ENCODE peak calls at places on chromosomes 11 and 22, in nine cellular contexts. One of them, this sample, is unnamed.

GRCh38 chr11:96755752-96756151 is 365.9 kb downstream of the JRKL start:
- DNase-seq in kidney: peak; percentile 45
- DNase-seq in SK-N-SH: no peak
- DNase-seq in A549: no peak
- DNase-seq in ascending aorta: no peak
- DNase-seq in aorta: no peak
- DNase-seq in body of pancreas: no peak
- DNase-seq in vagina: no peak
- DNase-seq in left lung: no peak
- DNase-seq in this sample: no peak

GRCh38 chr11:85759915-85760314 is 51.0 kb downstream of the SYTL2 start:
- DNase-seq in kidney: no peak
- DNase-seq in SK-N-SH: no peak
- DNase-seq in A549: peak; percentile 61
- DNase-seq in ascending aorta: no peak
- DNase-seq in aorta: no peak
- DNase-seq in body of pancreas: no peak
- DNase-seq in vagina: no peak
- DNase-seq in left lung: no peak
- DNase-seq in this sample: no peak

GRCh38 chr22:10741210-10741609 is 4786.8 kb upstream of the OR11H1 start:
- DNase-seq in kidney: peak; percentile 87
- DNase-seq in SK-N-SH: peak; percentile 24
- DNase-seq in A549: no peak
- DNase-seq in ascending aorta: no peak
- DNase-seq in aorta: peak; percentile 58
- DNase-seq in body of pancreas: no peak
- DNase-seq in vagina: no peak
- DNase-seq in left lung: no peak
- DNase-seq in this sample: no peak

GRCh38 chr22:50445071-50445879 is 29.6 kb downstream of the SBF1 start:
- DNase-seq in kidney: peak; percentile 75
- DNase-seq in SK-N-SH: peak; percentile 43
- DNase-seq in A549: no peak
- DNase-seq in ascending aorta: peak; percentile 6
- DNase-seq in aorta: no peak
- DNase-seq in body of pancreas: no peak
- DNase-seq in vagina: no peak
- DNase-seq in left lung: peak; percentile 77
- DNase-seq in this sample: no peak

GRCh38 chr22:39462443-39463147 is 5.8 kb downstream of the MGAT3 start:
- DNase-seq in kidney: peak; percentile 88
- DNase-seq in SK-N-SH: peak; percentile 60
- DNase-seq in A549: no peak
- DNase-seq in ascending aorta: no peak
- DNase-seq in aorta: no peak
- DNase-seq in body of pancreas: no peak
- DNase-seq in vagina: no peak
- DNase-seq in left lung: no peak
- DNase-seq in this sample: no peak

GRCh38 chr22:47333625-47334024 is 571.2 kb downstream of the TBC1D22A start:
- DNase-seq in kidney: no peak
- DNase-seq in SK-N-SH: no peak
- DNase-seq in A549: peak; percentile 55
- DNase-seq in ascending aorta: no peak
- DNase-seq in aorta: no peak
- DNase-seq in body of pancreas: peak; percentile 24
- DNase-seq in vagina: no peak
- DNase-seq in left lung: no peak
- DNase-seq in this sample: no peak

GRCh38 chr11:32893091-32893946 is 708 bp downstream of the QSER1 start:
- DNase-seq in kidney: peak; percentile 86
- DNase-seq in SK-N-SH: peak; percentile 87
- DNase-seq in A549: peak; percentile 65
- DNase-seq in ascending aorta: no peak
- DNase-seq in aorta: peak; percentile 64
- DNase-seq in body of pancreas: peak; percentile 54
- DNase-seq in vagina: no peak
- DNase-seq in left lung: peak; percentile 62
- DNase-seq in this sample: peak; percentile 34

GRCh38 chr11:72581067-72581466 is 93.2 kb downstream of the PDE2A start:
- DNase-seq in kidney: peak; percentile 27
- DNase-seq in SK-N-SH: no peak
- DNase-seq in A549: no peak
- DNase-seq in ascending aorta: no peak
- DNase-seq in aorta: no peak
- DNase-seq in body of pancreas: peak; percentile 3
- DNase-seq in vagina: no peak
- DNase-seq in left lung: peak; percentile 11
- DNase-seq in this sample: no peak

GRCh38 chr11:106503901-106504300 is 426.4 kb downstream of the AASDHPPT start:
- DNase-seq in kidney: no peak
- DNase-seq in SK-N-SH: peak; percentile 7
- DNase-seq in A549: no peak
- DNase-seq in ascending aorta: no peak
- DNase-seq in aorta: no peak
- DNase-seq in body of pancreas: peak; percentile 8
- DNase-seq in vagina: no peak
- DNase-seq in left lung: no peak
- DNase-seq in this sample: no peak

GRCh38 chr11:86818466-86819282 is 18.3 kb downstream of the PRSS23 start:
- DNase-seq in kidney: no peak
- DNase-seq in SK-N-SH: peak; percentile 51
- DNase-seq in A549: peak; percentile 82
- DNase-seq in ascending aorta: no peak
- DNase-seq in aorta: no peak
- DNase-seq in body of pancreas: no peak
- DNase-seq in vagina: no peak
- DNase-seq in left lung: no peak
- DNase-seq in this sample: no peak

GRCh38 chr22:45422237-45422983 is 8.9 kb downstream of the RIBC2 start:
- DNase-seq in kidney: no peak
- DNase-seq in SK-N-SH: no peak
- DNase-seq in A549: no peak
- DNase-seq in ascending aorta: no peak
- DNase-seq in aorta: no peak
- DNase-seq in body of pancreas: no peak
- DNase-seq in vagina: no peak
- DNase-seq in left lung: no peak
- DNase-seq in this sample: no peak

GRCh38 chr22:45218974-45219373 is 21.7 kb downstream of the KIAA0930 start:
- DNase-seq in kidney: no peak
- DNase-seq in SK-N-SH: peak; percentile 63
- DNase-seq in A549: no peak
- DNase-seq in ascending aorta: no peak
- DNase-seq in aorta: no peak
- DNase-seq in body of pancreas: no peak
- DNase-seq in vagina: no peak
- DNase-seq in left lung: no peak
- DNase-seq in this sample: no peak

GRCh38 chr11:61254403-61255025 is 13.5 kb downstream of the PGA5 start:
- DNase-seq in kidney: no peak
- DNase-seq in SK-N-SH: peak; percentile 76
- DNase-seq in A549: peak; percentile 70
- DNase-seq in ascending aorta: no peak
- DNase-seq in aorta: peak; percentile 74
- DNase-seq in body of pancreas: peak; percentile 67
- DNase-seq in vagina: no peak
- DNase-seq in left lung: peak; percentile 62
- DNase-seq in this sample: peak; percentile 63

GRCh38 chr22:21734540-21735197 is 925 bp downstream of the YPEL1 start:
- DNase-seq in kidney: no peak
- DNase-seq in SK-N-SH: no peak
- DNase-seq in A549: no peak
- DNase-seq in ascending aorta: no peak
- DNase-seq in aorta: no peak
- DNase-seq in body of pancreas: no peak
- DNase-seq in vagina: no peak
- DNase-seq in left lung: no peak
- DNase-seq in this sample: no peak

GRCh38 chr22:24325105-24325757 is 54.6 kb downstream of the SPECC1L start:
- DNase-seq in kidney: no peak
- DNase-seq in SK-N-SH: peak; percentile 42
- DNase-seq in A549: peak; percentile 70
- DNase-seq in ascending aorta: no peak
- DNase-seq in aorta: no peak
- DNase-seq in body of pancreas: no peak
- DNase-seq in vagina: no peak
- DNase-seq in left lung: no peak
- DNase-seq in this sample: peak; percentile 23

GRCh38 chr11:132718711-132719641 is 813.3 kb downstream of the OPCML start:
- DNase-seq in kidney: no peak
- DNase-seq in SK-N-SH: no peak
- DNase-seq in A549: no peak
- DNase-seq in ascending aorta: no peak
- DNase-seq in aorta: no peak
- DNase-seq in body of pancreas: no peak
- DNase-seq in vagina: no peak
- DNase-seq in left lung: no peak
- DNase-seq in this sample: no peak

DNA sequence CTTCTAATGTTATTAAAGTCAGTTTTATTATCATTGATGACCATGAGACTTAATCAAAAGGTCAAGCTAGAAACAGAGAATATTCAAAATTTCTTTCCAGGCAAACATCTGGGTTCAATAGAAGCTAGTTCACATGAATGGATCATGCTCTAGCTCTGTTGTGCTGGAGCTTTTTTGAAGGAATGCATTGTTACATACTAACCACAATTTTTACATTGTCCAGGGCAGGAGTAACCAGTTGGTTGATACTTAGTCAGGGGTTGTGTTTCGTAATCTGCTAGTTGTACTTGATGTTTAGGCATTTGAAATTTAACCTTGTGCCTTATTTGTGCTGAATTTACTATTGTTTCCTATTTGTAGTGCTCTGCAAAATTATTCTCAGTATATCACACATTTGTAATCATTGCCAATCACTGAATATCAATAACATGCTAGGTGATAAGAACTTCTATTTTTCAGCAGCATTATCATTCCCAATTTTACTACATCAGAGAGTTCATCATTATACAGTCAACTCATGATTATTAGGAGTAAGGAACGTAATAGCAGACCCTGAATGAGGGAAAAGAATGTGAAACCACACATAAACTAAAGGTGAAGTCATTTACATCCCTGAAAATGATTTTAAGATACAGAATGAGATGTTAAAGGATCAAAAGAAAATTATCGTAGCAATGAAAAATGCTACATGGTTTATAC is 23.2 kb downstream of the NF2 start:
- DNase-seq in kidney: no peak
- DNase-seq in SK-N-SH: no peak
- DNase-seq in A549: no peak
- DNase-seq in ascending aorta: no peak
- DNase-seq in aorta: no peak
- DNase-seq in body of pancreas: no peak
- DNase-seq in vagina: no peak
- DNase-seq in left lung: no peak
- DNase-seq in this sample: no peak
- H3K4me1 ChIP-seq in kidney: peaks cover 18% of the 10 kb centered on the region
- H3K4me1 ChIP-seq in SK-N-SH: peaks cover 48% of the 10 kb centered on the region
- H3K4me1 ChIP-seq in A549: peaks cover 65% of the 10 kb centered on the region
- H3K4me1 ChIP-seq in ascending aorta: no peaks in the 10 kb centered on the region
- H3K4me1 ChIP-seq in aorta: no peaks in the 10 kb centered on the region
- H3K4me1 ChIP-seq in body of pancreas: peaks cover 65% of the 10 kb centered on the region
- H3K4me1 ChIP-seq in vagina: peaks cover 41% of the 10 kb centered on the region
- H3K4me1 ChIP-seq in left lung: peaks cover 70% of the 10 kb centered on the region
- H3K4me1 ChIP-seq in this sample: peaks cover 28% of the 10 kb centered on the region

GRCh38 chr11:13287026-13287425 is 9.4 kb downstream of the BMAL1 start:
- DNase-seq in kidney: no peak
- DNase-seq in SK-N-SH: no peak
- DNase-seq in A549: no peak
- DNase-seq in ascending aorta: no peak
- DNase-seq in aorta: no peak
- DNase-seq in body of pancreas: no peak
- DNase-seq in vagina: no peak
- DNase-seq in left lung: no peak
- DNase-seq in this sample: no peak
- H3K4me1 ChIP-seq in kidney: peaks cover 2% of the 10 kb centered on the region
- H3K4me1 ChIP-seq in SK-N-SH: peaks cover 4% of the 10 kb centered on the region
- H3K4me1 ChIP-seq in A549: peaks cover 33% of the 10 kb centered on the region
- H3K4me1 ChIP-seq in ascending aorta: no peaks in the 10 kb centered on the region
- H3K4me1 ChIP-seq in aorta: peaks cover 3% of the 10 kb centered on the region
- H3K4me1 ChIP-seq in body of pancreas: no peaks in the 10 kb centered on the region
- H3K4me1 ChIP-seq in vagina: peaks cover under 1% of the 10 kb centered on the region
- H3K4me1 ChIP-seq in left lung: peaks cover 12% of the 10 kb centered on the region
- H3K4me1 ChIP-seq in this sample: peaks cover 7% of the 10 kb centered on the region

GRCh38 chr11:68093565-68093964 is 27.6 kb downstream of the CHKA start:
- DNase-seq in kidney: no peak
- DNase-seq in SK-N-SH: no peak
- DNase-seq in A549: no peak
- DNase-seq in ascending aorta: no peak
- DNase-seq in aorta: no peak
- DNase-seq in body of pancreas: no peak
- DNase-seq in vagina: no peak
- DNase-seq in left lung: no peak
- DNase-seq in this sample: no peak

GRCh38 chr11:68092411-68092810 is 28.8 kb downstream of the CHKA start:
- DNase-seq in kidney: no peak
- DNase-seq in SK-N-SH: no peak
- DNase-seq in A549: no peak
- DNase-seq in ascending aorta: no peak
- DNase-seq in aorta: no peak
- DNase-seq in body of pancreas: no peak
- DNase-seq in vagina: no peak
- DNase-seq in left lung: no peak
- DNase-seq in this sample: no peak

GRCh38 chr11:68090287-68090686 is 30.9 kb downstream of the CHKA start:
- DNase-seq in kidney: no peak
- DNase-seq in SK-N-SH: no peak
- DNase-seq in A549: no peak
- DNase-seq in ascending aorta: no peak
- DNase-seq in aorta: no peak
- DNase-seq in body of pancreas: no peak
- DNase-seq in vagina: no peak
- DNase-seq in left lung: no peak
- DNase-seq in this sample: no peak

GRCh38 chr11:68090706-68091105 is 30.5 kb downstream of the CHKA start:
- DNase-seq in kidney: no peak
- DNase-seq in SK-N-SH: no peak
- DNase-seq in A549: no peak
- DNase-seq in ascending aorta: no peak
- DNase-seq in aorta: no peak
- DNase-seq in body of pancreas: peak; percentile 45
- DNase-seq in vagina: no peak
- DNase-seq in left lung: no peak
- DNase-seq in this sample: peak; percentile 21
- H3K4me1 ChIP-seq in kidney: no peaks in the 10 kb centered on the region
- H3K4me1 ChIP-seq in SK-N-SH: no peaks in the 10 kb centered on the region
- H3K4me1 ChIP-seq in A549: peaks cover 26% of the 10 kb centered on the region
- H3K4me1 ChIP-seq in ascending aorta: no peaks in the 10 kb centered on the region
- H3K4me1 ChIP-seq in aorta: no peaks in the 10 kb centered on the region
- H3K4me1 ChIP-seq in body of pancreas: peaks cover 48% of the 10 kb centered on the region
- H3K4me1 ChIP-seq in vagina: no peaks in the 10 kb centered on the region
- H3K4me1 ChIP-seq in left lung: peaks cover 34% of the 10 kb centered on the region
- H3K4me1 ChIP-seq in this sample: peaks cover 27% of the 10 kb centered on the region

DNA sequence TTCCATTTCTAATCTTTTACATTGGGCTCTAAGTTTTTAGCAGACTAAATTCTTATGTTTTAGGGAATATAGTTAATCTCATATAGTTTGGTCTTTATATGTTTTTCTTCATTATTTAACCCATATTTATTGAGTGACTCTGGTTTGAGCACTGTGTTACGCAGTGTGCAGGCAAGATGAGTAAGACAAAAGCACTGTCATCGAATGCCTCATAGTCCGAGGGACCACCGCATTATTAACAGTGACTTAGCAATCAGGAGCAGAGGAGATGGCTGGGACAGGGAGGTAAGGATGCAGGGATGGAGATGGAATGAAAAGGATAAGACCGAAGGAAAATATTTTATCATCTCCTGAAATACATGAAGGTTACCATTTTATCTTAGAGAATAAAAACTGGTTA is 65.2 kb upstream of the CTSC start:
- DNase-seq in kidney: no peak
- DNase-seq in SK-N-SH: no peak
- DNase-seq in A549: peak; percentile 11
- DNase-seq in ascending aorta: no peak
- DNase-seq in aorta: no peak
- DNase-seq in body of pancreas: no peak
- DNase-seq in vagina: no peak
- DNase-seq in left lung: no peak
- DNase-seq in this sample: no peak
- H3K4me1 ChIP-seq in kidney: peaks cover 2% of the 10 kb centered on the region
- H3K4me1 ChIP-seq in SK-N-SH: peaks cover 4% of the 10 kb centered on the region
- H3K4me1 ChIP-seq in A549: peaks cover 35% of the 10 kb centered on the region
- H3K4me1 ChIP-seq in ascending aorta: no peaks in the 10 kb centered on the region
- H3K4me1 ChIP-seq in aorta: peaks cover 1% of the 10 kb centered on the region
- H3K4me1 ChIP-seq in body of pancreas: no peaks in the 10 kb centered on the region
- H3K4me1 ChIP-seq in vagina: peaks cover 27% of the 10 kb centered on the region
- H3K4me1 ChIP-seq in left lung: peaks cover 14% of the 10 kb centered on the region
- H3K4me1 ChIP-seq in this sample: no peaks in the 10 kb centered on the region

This sample was measured in adrenal gland.